ENCODE peak calls at places on chromosomes 7 and 10, in six cellular contexts. E, J, F, G, L and V are unnamed samples.
A peak's percentile ranks its signal among the peaks of the same experiment; 100 is the strongest.

GRCh38 chr10:42367532-42368230 is 270.7 kb downstream of the ZNF33B start:
- DNase-seq in E (no peak), J (peak; percentile 3), F (peak; percentile 90), G (no peak), L (no peak), V (peak; percentile 85)

GRCh38 chr10:132482090-132482489 is 55.5 kb upstream of the INPP5A start:
- DNase-seq in E (no peak), J (no peak), F (peak; percentile 53), G (no peak), L (peak; percentile 65), V (no peak)

GRCh38 chr10:28633750-28634149 is 43.6 kb upstream of the BAMBI start:
- DNase-seq in E (no peak), J (no peak), F (no peak), G (no peak), L (no peak), V (no peak)

GRCh38 chr10:113961261-113961938 is 82.3 kb upstream of the ADRB1 start:
- DNase-seq in E (peak; percentile 74), J (peak; percentile 22), F (no peak), G (peak; percentile 72), L (no peak), V (no peak)

GRCh38 chr7:68440870-68441269 is 1157.4 kb upstream of the AUTS2 start:
- DNase-seq in E (no peak), J (no peak), F (no peak), G (no peak), L (no peak), V (no peak)

GRCh38 chr10:116611153-116611545 is 9.6 kb upstream of the PNLIPRP2 start:
- DNase-seq in E (no peak), J (no peak), F (no peak), G (no peak), L (no peak), V (no peak)

GRCh38 chr10:125116041-125116649 is 44.2 kb downstream of the CTBP2 start:
- DNase-seq in E (no peak), J (no peak), F (no peak), G (no peak), L (no peak), V (no peak)

GRCh38 chr10:117204316-117204715 is 7.0 kb downstream of the KCNK18 start:
- DNase-seq in E (no peak), J (no peak), F (no peak), G (peak; percentile 24), L (no peak), V (no peak)

GRCh38 chr7:111030358-111030735 is 60.6 kb upstream of the LRRN3 start:
- DNase-seq in E (no peak), J (no peak), F (no peak), G (no peak), L (no peak), V (no peak)